ENCODE peak calls at places on chromosomes 7 and 10, in four cellular contexts. J, T, P and N are unnamed samples.

GRCh38 chr10:69382382-69383117 is 34.2 kb downstream of the TACR2 start:
- DNase-seq in T (no peak), P (peak; percentile 84), J (no peak), N (peak; percentile 91)

GRCh38 chr10:69209787-69210480 is 10.2 kb upstream of the HKDC1 start:
- DNase-seq in T (no peak), P (no peak), J (no peak), N (no peak)

GRCh38 chr10:126504051-126504760 is 115.9 kb upstream of the ADAM12 start:
- DNase-seq in J (peak; percentile 28), T (peak; percentile 43), P (peak; percentile 76), N (peak; percentile 59)

GRCh38 chr10:16854623-16855022 is 37.4 kb upstream of the RSU1 start:
- DNase-seq in T (no peak), J (no peak), P (peak; percentile 33), N (peak; percentile 70)

GRCh38 chr10:29946953-29947700 is 112.3 kb downstream of the JCAD start:
- DNase-seq in J (peak; percentile 43), T (peak; percentile 14), P (peak; percentile 85), N (peak; percentile 89)

GRCh38 chr7:37320140-37320839 is 128.4 kb downstream of the ELMO1 start:
- DNase-seq in T (no peak), J (no peak), P (no peak), N (peak; percentile 5)

GRCh38 chr7:132897093-132897492 is 184.8 kb downstream of the CHCHD3 start:
- DNase-seq in J (no peak), P (no peak), T (no peak), N (no peak)

GRCh38 chr10:98262571-98262970 is 5.4 kb downstream of the LOXL4 start:
- DNase-seq in J (peak; percentile 60), P (peak; percentile 59), T (peak; percentile 69), N (peak; percentile 38)

GRCh38 chr10:126242352-126243260 is 145.7 kb downstream of the ADAM12 start:
- DNase-seq in J (peak; percentile 51), P (peak; percentile 89), T (peak; percentile 20), N (peak; percentile 81)

GRCh38 chr10:33126118-33126517 is 168.1 kb upstream of the ITGB1 start:
- DNase-seq in J (peak; percentile 33), P (peak; percentile 77), T (no peak), N (peak; percentile 97)

GRCh38 chr7:155871211-155871610 is 58.9 kb upstream of the SHH start:
- DNase-seq in J (no peak), T (no peak), P (no peak), N (no peak)

GRCh38 chr7:141511370-141512335 is 39.6 kb upstream of the AGK start:
- DNase-seq in J (peak; percentile 4), T (peak; percentile 52), P (peak; percentile 0), N (no peak)

DNA sequence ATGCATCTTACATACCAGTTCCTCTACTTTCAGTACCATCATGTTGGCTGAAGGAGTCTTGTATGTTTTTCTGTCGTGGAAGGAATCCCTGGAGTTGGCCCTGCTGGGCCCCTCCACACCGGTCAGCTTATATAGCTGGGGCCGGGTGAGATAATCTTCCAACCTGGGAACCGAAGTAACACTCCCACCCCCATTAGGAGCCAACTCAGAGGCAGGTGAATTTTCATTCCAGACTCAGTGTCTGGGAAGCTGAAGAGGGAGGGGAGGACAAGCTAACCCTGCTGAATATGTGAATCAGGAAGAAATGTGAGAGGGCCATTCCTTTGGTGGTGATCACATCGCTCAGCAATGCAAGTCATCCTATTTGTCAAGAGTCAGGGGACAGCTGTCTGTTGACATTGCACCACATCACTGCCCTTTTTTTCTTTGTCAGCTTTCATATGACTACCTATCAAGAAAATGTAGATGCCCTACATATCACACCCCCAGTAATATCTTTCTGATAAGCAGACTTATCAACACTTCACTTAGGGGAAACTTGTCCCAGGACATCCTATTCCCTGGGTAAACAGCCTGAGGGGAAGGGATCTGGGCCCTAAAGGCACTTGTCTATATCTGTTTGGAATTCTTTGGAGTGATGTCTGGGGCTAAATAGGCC is at the start of gene ANKRD1:
- DNase-seq in T (no peak), J (peak; percentile 73), P (peak; percentile 77), N (peak; percentile 95)
- H3K4me3 ChIP-seq in T (no peak within 1 kb of the TSS), J (peak within 1 kb of the TSS; percentile 40), P (no peak within 1 kb of the TSS), N (no peak within 1 kb of the TSS)

GRCh38 chr7:95874129-95874528 is 101.8 kb downstream of the DYNC1I1 start:
- DNase-seq in J (no peak), P (no peak), T (no peak), N (no peak)

GRCh38 chr7:95875519-95875918 is 103.2 kb downstream of the DYNC1I1 start:
- DNase-seq in J (no peak), T (no peak), P (no peak), N (no peak)

GRCh38 chr7:95871896-95872295 is 99.5 kb downstream of the DYNC1I1 start:
- DNase-seq in J (no peak), T (no peak), P (no peak), N (no peak)

GRCh38 chr7:95871078-95871848 is 98.9 kb downstream of the DYNC1I1 start:
- DNase-seq in T (peak; percentile 38), P (peak; percentile 68), J (peak; percentile 38), N (peak; percentile 47)

DNA sequence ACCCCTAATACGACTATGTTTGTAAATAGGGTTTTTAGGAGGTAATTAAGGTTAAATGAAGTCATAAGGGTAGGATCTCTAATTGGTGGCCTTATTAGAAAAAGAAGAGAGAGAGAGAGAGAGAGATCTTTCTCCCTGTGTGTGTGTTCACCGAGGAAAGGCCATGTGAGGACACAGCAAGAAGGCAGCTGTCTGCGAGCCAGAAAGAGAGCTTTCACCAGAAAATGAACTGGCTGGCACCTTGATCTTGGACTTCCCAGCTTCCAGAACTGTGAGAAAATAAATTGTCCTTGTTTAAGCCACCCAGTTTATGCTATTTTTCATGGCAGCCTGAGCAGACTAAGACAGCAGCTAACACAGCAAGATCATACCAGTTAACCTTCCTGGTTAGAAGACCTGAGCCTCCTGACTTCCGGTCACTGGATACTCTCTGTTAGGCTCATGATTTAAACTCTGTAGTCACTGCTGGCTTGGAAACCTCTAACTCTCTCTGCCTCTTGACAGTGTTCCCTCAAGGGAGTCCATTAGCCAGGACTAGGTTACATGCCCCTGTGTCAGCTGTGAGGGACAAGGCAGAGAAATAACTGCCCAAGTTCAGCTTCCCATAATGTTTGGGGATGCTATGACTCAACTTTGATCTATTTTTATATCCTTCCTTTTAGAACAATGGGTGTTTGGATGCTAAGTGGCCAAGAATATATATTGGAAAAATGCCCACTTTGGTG is 102.3 kb downstream of the DYNC1I1 start:
- DNase-seq in P (peak; percentile 21), J (no peak), T (no peak), N (no peak)
- H3K4me3 ChIP-seq in P (no peak overlapping the region), J (no peak overlapping the region), T (no peak overlapping the region), N (no peak overlapping the region)

GRCh38 chr7:152365982-152366603 is 69.7 kb downstream of the KMT2C start:
- DNase-seq in P (no peak), T (no peak), J (no peak), N (no peak)

GRCh38 chr7:152369518-152369917 is 66.3 kb downstream of the KMT2C start:
- DNase-seq in P (no peak), J (no peak), T (no peak), N (no peak)

GRCh38 chr7:152366662-152367061 is 69.1 kb downstream of the KMT2C start:
- DNase-seq in J (peak; percentile 18), T (peak; percentile 16), P (peak; percentile 39), N (no peak)

GRCh38 chr7:152367170-152367569 is 68.6 kb downstream of the KMT2C start:
- DNase-seq in P (no peak), J (no peak), T (no peak), N (no peak)

DNA sequence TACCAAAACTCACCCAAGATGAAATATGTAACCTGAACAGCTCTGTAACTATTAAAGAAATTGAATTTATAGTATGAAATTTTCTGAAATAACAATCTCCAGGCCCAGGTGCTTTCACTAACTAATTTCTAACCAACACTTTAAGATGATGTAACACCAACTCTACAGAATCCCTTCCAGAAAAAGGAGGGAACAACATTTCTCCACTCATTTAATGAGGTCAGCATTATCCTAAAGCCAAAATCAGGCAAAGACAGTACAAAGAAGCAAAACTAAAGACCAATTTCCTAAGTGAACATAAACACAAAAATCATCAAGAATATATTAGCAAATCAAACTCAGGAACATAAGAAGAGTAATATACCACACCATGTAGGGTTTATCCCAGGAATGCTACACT is 65.5 kb downstream of the KMT2C start:
- DNase-seq in P (no peak), T (no peak), J (no peak), N (no peak)
- H3K4me3 ChIP-seq in P (no peak overlapping the region), T (no peak overlapping the region), J (no peak overlapping the region), N (no peak overlapping the region)

GRCh38 chr10:102132193-102132562 is 662 bp upstream of the PPRC1 start:
- DNase-seq in J (no peak), P (no peak), T (no peak), N (no peak)
- H3K4me3 ChIP-seq in J (peak overlapping the region; percentile 54), P (no peak overlapping the region), T (no peak overlapping the region), N (no peak overlapping the region)

GRCh38 chr10:19745672-19746071 is 70.6 kb upstream of the PLXDC2 start:
- DNase-seq in T (no peak), P (peak; percentile 69), J (no peak), N (no peak)

GRCh38 chr10:19750972-19751371 is 65.3 kb upstream of the PLXDC2 start:
- DNase-seq in P (no peak), T (no peak), J (no peak), N (no peak)

DNA sequence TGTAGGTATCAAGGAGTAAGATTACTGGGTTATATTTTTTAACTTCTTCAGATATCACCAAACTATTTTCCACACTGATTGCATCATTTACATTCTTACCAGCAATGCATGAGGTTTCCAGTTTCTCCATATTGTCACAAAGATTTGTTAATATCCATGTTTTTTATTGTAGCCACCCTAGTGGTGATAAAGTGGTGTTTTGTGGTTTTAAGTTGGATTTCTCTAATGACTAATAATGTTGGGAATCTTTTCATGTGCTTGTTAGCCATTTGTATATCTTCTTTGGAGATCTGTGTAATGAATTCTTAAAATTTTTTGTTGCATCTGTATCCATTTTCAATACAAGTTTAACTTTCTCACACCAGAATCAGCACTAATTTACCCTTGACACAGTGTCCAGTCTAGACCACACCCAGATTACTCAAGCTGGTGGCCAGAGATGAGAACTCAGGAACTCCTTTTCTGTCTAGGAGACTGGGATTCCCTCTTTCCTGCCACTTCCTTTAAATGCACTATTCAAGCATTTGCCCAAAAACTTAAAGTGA is 67.0 kb upstream of the PLXDC2 start:
- DNase-seq in T (no peak), P (peak; percentile 70), J (no peak), N (peak; percentile 2)
- H3K4me3 ChIP-seq in T (no peak overlapping the region), P (no peak overlapping the region), J (no peak overlapping the region), N (no peak overlapping the region)

GRCh38 chr7:101861223-101861775 is 43.9 kb downstream of the CUX1 start:
- DNase-seq in P (no peak), J (no peak), T (no peak), N (no peak)
- H3K4me3 ChIP-seq in P (no peak overlapping the region), J (no peak overlapping the region), T (no peak overlapping the region), N (no peak overlapping the region)

DNA sequence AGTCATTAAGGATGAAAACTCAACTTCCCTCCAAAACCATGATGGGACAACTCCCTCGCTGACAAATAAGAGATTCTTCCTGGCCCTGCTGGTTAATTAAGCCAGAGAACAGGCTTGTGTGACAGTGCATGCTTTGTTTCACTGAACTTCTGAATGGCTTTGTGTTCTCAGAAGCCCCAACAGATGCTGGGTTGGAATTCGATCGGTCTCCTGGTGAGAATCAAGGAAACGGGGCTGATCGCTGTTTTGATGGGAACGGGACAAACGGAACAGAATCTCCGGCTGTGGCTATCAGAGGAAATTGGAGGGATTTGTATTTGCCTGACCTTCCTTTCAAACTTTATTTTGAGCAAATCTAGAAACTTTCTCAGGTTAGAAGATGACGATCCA is 145.0 kb downstream of the RNF216 start:
- DNase-seq in P (no peak), J (no peak), T (no peak), N (no peak)
- H3K4me3 ChIP-seq in P (no peak overlapping the region), J (no peak overlapping the region), T (no peak overlapping the region), N (no peak overlapping the region)